ENCODE peak calls at places on chromosome 2, in ten cellular contexts. N is OCI-M1, Y is NCI-H2029, T is epithelial cell of proximal tubule, E is substantia nigra, D is germinal center, P is GM10248, K is NCI-H1105 treated with DMSO at 0.1 percent for 48 hours, C is endothelial cell of umbilical vein, V is lung. F is an unnamed sample.

GRCh38 chr2:162301151-162301804 is 17.2 kb downstream of the IFIH1 start:
- DNase-seq in N (peak), Y (peak), T (peak), E (peak), D (peak), P (peak), K (peak), C (peak), V (peak), F (peak)

GRCh38 chr2:119753041-119753929 is 6.4 kb upstream of the PTPN4 start:
- DNase-seq in N (peak), Y (peak), T (no peak), E (no peak), D (peak), P (peak), K (peak), C (peak), V (no peak), F (peak)

GRCh38 chr2:50720695-50721314 is 311.1 kb downstream of the NRXN1 start:
- DNase-seq in N (no peak), Y (peak), T (no peak), E (no peak), D (no peak), P (no peak), K (peak), C (no peak), V (no peak), F (no peak)

GRCh38 chr2:79235135-79235534 is 75.6 kb upstream of the REG3A start:
- DNase-seq in N (peak), Y (no peak), T (no peak), E (no peak), D (no peak), P (no peak), K (no peak), C (no peak), V (no peak), F (no peak)

GRCh38 chr2:33377048-33377447 is 99.4 kb upstream of the RASGRP3 start:
- DNase-seq in N (no peak), Y (no peak), T (no peak), E (no peak), D (no peak), P (no peak), K (no peak), C (no peak), V (no peak), F (no peak)

GRCh38 chr2:118973542-118973951 is 31.6 kb downstream of the MARCO start:
- DNase-seq in N (no peak), Y (no peak), T (peak), E (no peak), D (no peak), P (peak), K (no peak), C (no peak), V (no peak), F (no peak)

GRCh38 chr2:192604295-192604694 is 409.6 kb upstream of the TMEFF2 start:
- DNase-seq in N (no peak), Y (no peak), T (no peak), E (no peak), D (no peak), P (no peak), K (no peak), C (no peak), V (no peak), F (no peak)

GRCh38 chr2:151999058-151999457 is 99.8 kb downstream of the CACNB4 start:
- DNase-seq in N (peak), Y (peak), T (no peak), E (peak), D (peak), P (peak), K (peak), C (peak), V (peak), F (no peak)

GRCh38 chr2:155546715-155547555 is 785.6 kb downstream of the NR4A2 start:
- DNase-seq in N (peak), Y (no peak), T (no peak), E (no peak), D (no peak), P (no peak), K (peak), C (no peak), V (no peak), F (no peak)

GRCh38 chr2:220684099-220684498 is 888.0 kb downstream of the EPHA4 start:
- DNase-seq in N (no peak), Y (no peak), T (no peak), E (no peak), D (peak), P (no peak), K (no peak), C (no peak), V (no peak), F (no peak)

GRCh38 chr2:143254108-143254507 is 124.9 kb downstream of the ARHGAP15 start:
- DNase-seq in N (no peak), Y (no peak), T (no peak), E (no peak), D (no peak), P (no peak), K (no peak), C (no peak), V (no peak), F (no peak)

GRCh38 chr2:148524519-148524919 is 120.0 kb upstream of the EPC2 start:
- DNase-seq in N (peak), Y (no peak), T (no peak), E (no peak), D (no peak), P (no peak), K (no peak), C (no peak), V (no peak), F (peak)

GRCh38 chr2:130836501-130837174 is at the start of gene ARHGEF4:
- DNase-seq in N (no peak), Y (no peak), T (no peak), E (no peak), D (peak), P (no peak), K (peak), C (no peak), V (peak), F (no peak)

GRCh38 chr2:50490991-50491390 is 540.9 kb downstream of the NRXN1 start:
- DNase-seq in N (no peak), Y (no peak), T (no peak), E (no peak), D (no peak), P (no peak), K (peak), C (no peak), V (no peak), F (no peak)

GRCh38 chr2:201244829-201245228 is 15.5 kb upstream of the CASP8 start:
- DNase-seq in N (no peak), Y (no peak), T (no peak), E (no peak), D (no peak), P (no peak), K (no peak), C (no peak), V (no peak), F (no peak)

GRCh38 chr2:15050483-15050882 is 418.0 kb downstream of the LRATD1 start:
- DNase-seq in N (no peak), Y (peak), T (no peak), E (no peak), D (no peak), P (no peak), K (peak), C (no peak), V (no peak), F (no peak)

GRCh38 chr2:3222636-3223035 is 155.0 kb downstream of the EIPR1 start:
- DNase-seq in N (no peak), Y (no peak), T (no peak), E (no peak), D (no peak), P (peak), K (no peak), C (no peak), V (no peak), F (no peak)

GRCh38 chr2:121791253-121791652 is 35.8 kb downstream of the TSN start:
- DNase-seq in N (no peak), Y (no peak), T (no peak), E (no peak), D (no peak), P (no peak), K (no peak), C (no peak), V (no peak), F (no peak)

GRCh38 chr2:203242518-203242917 is 3.7 kb downstream of the CYP20A1 start:
- DNase-seq in N (no peak), Y (no peak), T (no peak), E (no peak), D (no peak), P (no peak), K (no peak), C (no peak), V (no peak), F (no peak)

GRCh38 chr2:106144621-106145331 is 49.3 kb downstream of the UXS1 start:
- DNase-seq in N (no peak), Y (no peak), T (no peak), E (no peak), D (no peak), P (no peak), K (no peak), C (no peak), V (no peak), F (no peak)

GRCh38 chr2:128986026-128986720 is 667.5 kb upstream of the HS6ST1 start:
- DNase-seq in N (no peak), Y (no peak), T (no peak), E (no peak), D (no peak), P (no peak), K (no peak), C (no peak), V (no peak), F (no peak)

GRCh38 chr2:194452504-194452903 is 1204.5 kb upstream of the SLC39A10 start:
- DNase-seq in N (no peak), Y (no peak), T (no peak), E (no peak), D (no peak), P (no peak), K (no peak), C (no peak), V (no peak), F (no peak)

GRCh38 chr2:121386707-121387106 is 101.7 kb upstream of the TFCP2L1 start:
- DNase-seq in N (no peak), Y (no peak), T (peak), E (no peak), D (no peak), P (no peak), K (no peak), C (no peak), V (no peak), F (no peak)

GRCh38 chr2:97714084-97714949 is 941 bp downstream of the ZAP70 start:
- DNase-seq in N (no peak), Y (no peak), T (no peak), E (no peak), D (no peak), P (no peak), K (no peak), C (no peak), V (no peak), F (no peak)

GRCh38 chr2:12244070-12244469 is 472.7 kb upstream of the TRIB2 start:
- DNase-seq in N (no peak), Y (no peak), T (peak), E (no peak), D (no peak), P (no peak), K (no peak), C (no peak), V (no peak), F (no peak)

GRCh38 chr2:211879323-211879722 is 659.3 kb downstream of the ERBB4 start:
- DNase-seq in N (peak), Y (no peak), T (no peak), E (no peak), D (no peak), P (no peak), K (no peak), C (peak), V (no peak), F (no peak)

GRCh38 chr2:181673178-181673577 is 7.1 kb downstream of the NEUROD1 start:
- DNase-seq in N (peak), Y (peak), T (no peak), E (no peak), D (no peak), P (no peak), K (peak), C (no peak), V (no peak), F (no peak)

GRCh38 chr2:67476808-67477790 is 80.0 kb downstream of the ETAA1 start:
- DNase-seq in N (peak), Y (peak), T (no peak), E (no peak), D (no peak), P (no peak), K (peak), C (peak), V (no peak), F (no peak)

GRCh38 chr2:134973241-134974146 is 54.9 kb downstream of the CCNT2 start:
- DNase-seq in N (no peak), Y (no peak), T (no peak), E (no peak), D (no peak), P (peak), K (no peak), C (no peak), V (no peak), F (no peak)

GRCh38 chr2:200929334-200930249 is 33.9 kb downstream of the ORC2 start:
- DNase-seq in N (no peak), Y (no peak), T (no peak), E (no peak), D (no peak), P (no peak), K (no peak), C (no peak), V (no peak), F (no peak)

GRCh38 chr2:212451786-212452200 is 86.8 kb downstream of the ERBB4 start:
- DNase-seq in N (no peak), Y (no peak), T (peak), E (no peak), D (no peak), P (no peak), K (no peak), C (peak), V (no peak), F (no peak)

GRCh38 chr2:213766465-213766891 is 482.2 kb downstream of the SPAG16 start:
- DNase-seq in N (peak), Y (no peak), T (no peak), E (no peak), D (peak), P (peak), K (no peak), C (no peak), V (no peak), F (no peak)

GRCh38 chr2:207470700-207471070 is 59.1 kb upstream of the CREB1 start:
- DNase-seq in N (no peak), Y (no peak), T (no peak), E (no peak), D (no peak), P (no peak), K (no peak), C (no peak), V (no peak), F (no peak)

F was measured in B cell.